ENCODE peak calls at places on chromosomes 3 and 15, in eight cellular contexts. T is activated CD4-positive, alpha-beta T cell treated with anti-CD3 and anti-CD28 coated beads, Interleukin-2, amount 50 U/mL, for 48 hours; B is psoas muscle; G is T-cell; Y is effector CD4-positive, alpha-beta T cell; V is nephron progenitor cell; O is stimulated activated CD8-positive, alpha-beta memory T cell treated with anti-CD3 and anti-CD28 coated beads, Interleukin-2, amount 100 ng/mL, for 48 hours; A is lung microvascular endothelial cell. R is an unnamed sample.

GRCh38 chr3:49757197-49757596 is 29.1 kb downstream of the IP6K1 start:
- DNase-seq in T (no peak), B (no peak), G (no peak), Y (no peak), V (no peak), O (no peak), A (no peak), R (no peak)

GRCh38 chr3:137263982-137264777 is 306.4 kb downstream of the IL20RB start:
- DNase-seq in T (no peak), B (peak; percentile 49), G (no peak), Y (no peak), V (peak; percentile 15), O (no peak), A (no peak), R (no peak)

GRCh38 chr3:13277860-13278531 is 142.1 kb downstream of the NUP210 start:
- DNase-seq in T (peak; percentile 21), B (peak; percentile 50), G (no peak), Y (no peak), V (no peak), O (no peak), A (peak; percentile 49), R (no peak)

GRCh38 chr3:4814302-4814903 is 164.8 kb upstream of the BHLHE40 start:
- DNase-seq in T (no peak), B (peak; percentile 59), G (no peak), Y (no peak), V (no peak), O (no peak), A (peak; percentile 82), R (peak; percentile 16)

GRCh38 chr3:128324911-128325592 is 141.6 kb downstream of the DNAJB8 start:
- DNase-seq in T (no peak), B (no peak), G (no peak), Y (no peak), V (no peak), O (no peak), A (no peak), R (no peak)

GRCh38 chr15:37014566-37014965 is 85.8 kb downstream of the MEIS2 start:
- DNase-seq in T (no peak), B (no peak), G (no peak), Y (no peak), V (no peak), O (no peak), A (no peak), R (no peak)

GRCh38 chr3:166291510-166291909 is 454.3 kb upstream of the BCHE start:
- DNase-seq in T (no peak), B (no peak), G (no peak), Y (no peak), V (no peak), O (no peak), A (no peak), R (no peak)

GRCh38 chr3:17157713-17158112 is 273.0 kb downstream of the PLCL2 start:
- DNase-seq in T (no peak), B (peak; percentile 49), G (no peak), Y (no peak), V (no peak), O (no peak), A (no peak), R (no peak)

GRCh38 chr3:59321881-59322540 is 272.2 kb upstream of the CFAP20DC start:
- DNase-seq in T (no peak), B (no peak), G (no peak), Y (no peak), V (no peak), O (no peak), A (no peak), R (no peak)

GRCh38 chr3:190617185-190617584 is 103.3 kb downstream of the IL1RAP start:
- DNase-seq in T (peak; percentile 42), B (no peak), G (peak; percentile 0), Y (no peak), V (no peak), O (no peak), A (no peak), R (no peak)

GRCh38 chr15:62324382-62324781 is 159.3 kb upstream of the C2CD4B start:
- DNase-seq in T (no peak), B (no peak), G (no peak), Y (no peak), V (no peak), O (no peak), A (no peak), R (no peak)

GRCh38 chr3:181630873-181631272 is 80.9 kb upstream of the SOX2 start:
- DNase-seq in T (no peak), B (no peak), G (no peak), Y (no peak), V (no peak), O (no peak), A (no peak), R (no peak)

GRCh38 chr3:37282996-37283395 is 108.6 kb upstream of the LRRFIP2 start:
- DNase-seq in T (no peak), B (no peak), G (no peak), Y (no peak), V (no peak), O (no peak), A (no peak), R (no peak)

GRCh38 chr3:159821148-159821547 is 167.5 kb upstream of the IL12A start:
- DNase-seq in T (no peak), B (no peak), G (no peak), Y (no peak), V (no peak), O (no peak), A (no peak), R (no peak)

GRCh38 chr15:85889956-85890619 is 95.4 kb upstream of the KLHL25 start:
- DNase-seq in T (no peak), B (no peak), G (no peak), Y (no peak), V (no peak), O (no peak), A (no peak), R (peak; percentile 28)

R was measured in cardiac muscle cell.